ENCODE peak calls at places on chromosome 19, in five cellular contexts. D is M059J, U is caudate nucleus, S is DMS153, Y is iris pigment epithelial cell. G is an unnamed sample.

GRCh38 chr19:35318679-35319448 is 10.1 kb upstream of the CD22 start:
- DNase-seq in D (peak), U (peak), S (no peak), Y (peak), G (no peak)

GRCh38 chr19:16952046-16952445 is 63.2 kb downstream of the F2RL3 start:
- DNase-seq in D (no peak), U (no peak), S (no peak), Y (no peak), G (no peak)

GRCh38 chr19:38229585-38230073 is 5.6 kb upstream of the DPF1 start:
- DNase-seq in D (peak), U (peak), S (peak), Y (peak), G (peak)

GRCh38 chr19:46209051-46209450 is 20.5 kb upstream of the IGFL1 start:
- DNase-seq in D (no peak), U (no peak), S (no peak), Y (no peak), G (no peak)

GRCh38 chr19:1929051-1929742 is 11.8 kb upstream of the CSNK1G2 start:
- DNase-seq in D (peak), U (no peak), S (no peak), Y (peak), G (peak)

GRCh38 chr19:47158879-47159509 is 28.4 kb downstream of the SAE1 start:
- DNase-seq in D (peak), U (no peak), S (no peak), Y (peak), G (peak)

GRCh38 chr19:35206379-35206778 is 22.2 kb downstream of the FAM187B start:
- DNase-seq in D (no peak), U (no peak), S (no peak), Y (no peak), G (peak)

GRCh38 chr19:39599116-39599515 is 3.2 kb upstream of the LGALS13 start:
- DNase-seq in D (peak), U (no peak), S (no peak), Y (peak), G (no peak)

GRCh38 chr19:16358456-16358855 is 33.8 kb downstream of the KLF2 start:
- DNase-seq in D (no peak), U (no peak), S (no peak), Y (no peak), G (no peak)

GRCh38 chr19:6531163-6531955 is 533 bp downstream of the TNFSF9 start:
- DNase-seq in D (no peak), U (no peak), S (no peak), Y (no peak), G (no peak)

GRCh38 chr19:5563941-5564612 is 3.7 kb downstream of the TINCR start:
- DNase-seq in D (peak), U (no peak), S (no peak), Y (peak), G (no peak)